ENCODE peak calls at places on chromosomes 2 and 18, in five cellular contexts. X is GM12878, F is HL-60, B is SK-N-SH, N is K562. C is an unnamed sample.

GRCh38 chr18:6557052-6557451 is 142.3 kb upstream of the L3MBTL4 start:
- DNase-seq in X (no peak), F (no peak), B (peak; percentile 78), N (no peak), C (no peak)

GRCh38 chr2:221372156-221372870 is 199.8 kb downstream of the EPHA4 start:
- DNase-seq in X (no peak), F (no peak), B (no peak), N (no peak), C (peak; percentile 9)

GRCh38 chr2:181957668-181958067 is 28.0 kb upstream of the PPP1R1C start:
- DNase-seq in X (no peak), F (no peak), B (no peak), N (no peak), C (no peak)

GRCh38 chr2:63661076-63661475 is 72.3 kb downstream of the MDH1 start:
- DNase-seq in X (no peak), F (no peak), B (no peak), N (no peak), C (no peak)

GRCh38 chr18:2337552-2338141 is 233.7 kb downstream of the METTL4 start:
- DNase-seq in X (no peak), F (peak; percentile 6), B (peak; percentile 26), N (peak; percentile 37), C (no peak)

GRCh38 chr2:189234991-189235390 is 55.4 kb upstream of the COL5A2 start:
- DNase-seq in X (no peak), F (no peak), B (no peak), N (no peak), C (no peak)

GRCh38 chr2:161746891-161747535 is 122.8 kb downstream of the SLC4A10 start:
- DNase-seq in X (no peak), F (no peak), B (no peak), N (no peak), C (no peak)

GRCh38 chr2:62334440-62335058 is 138.6 kb downstream of the B3GNT2 start:
- DNase-seq in X (peak; percentile 66), F (no peak), B (no peak), N (no peak), C (no peak)

GRCh38 chr2:16105664-16106281 is 165.4 kb downstream of the MYCN start:
- DNase-seq in X (no peak), F (no peak), B (no peak), N (no peak), C (peak; percentile 83)

GRCh38 chr2:234278556-234279286 is 218.2 kb downstream of the ARL4C start:
- DNase-seq in X (no peak), F (no peak), B (no peak), N (no peak), C (no peak)

DNA sequence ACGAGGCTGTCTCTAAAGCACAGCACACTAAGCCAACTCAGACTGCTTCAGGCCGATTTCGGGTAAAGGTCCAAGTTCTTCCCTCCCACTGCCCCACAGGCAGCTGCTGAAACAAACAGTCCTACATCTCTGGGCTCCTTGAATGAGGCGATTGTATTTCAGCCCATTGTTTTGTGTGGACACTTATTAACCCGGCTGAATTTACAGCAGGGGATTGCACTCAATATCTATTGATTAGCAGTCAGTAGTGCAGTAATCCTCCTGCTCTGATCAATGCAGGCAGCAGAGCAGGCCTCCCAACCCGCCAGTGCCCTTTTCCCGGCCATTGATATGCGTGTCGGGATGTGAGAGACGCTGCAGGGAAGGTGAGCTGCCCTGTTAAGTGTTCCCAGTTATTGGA is 330.1 kb downstream of the CMPK2 start:
- DNase-seq in X (no peak), F (no peak), B (no peak), N (no peak), C (no peak)
- TF ChIP-seq GABPA in X (no peak), F (no peak), B (no peak), N (no peak), C (no peak)

GRCh38 chr2:18430996-18431748 is 129.3 kb downstream of the RDH14 start:
- DNase-seq in X (no peak), F (no peak), B (no peak), N (no peak), C (no peak)

GRCh38 chr2:18436408-18437077 is 123.9 kb downstream of the RDH14 start:
- DNase-seq in X (no peak), F (no peak), B (no peak), N (no peak), C (no peak)

GRCh38 chr2:18435425-18436037 is 124.9 kb downstream of the RDH14 start:
- DNase-seq in X (no peak), F (no peak), B (peak; percentile 21), N (no peak), C (peak; percentile 53)

GRCh38 chr2:18433872-18434271 is 126.6 kb downstream of the RDH14 start:
- DNase-seq in X (no peak), F (no peak), B (no peak), N (no peak), C (no peak)

GRCh38 chr2:18432999-18433398 is 127.5 kb downstream of the RDH14 start:
- DNase-seq in X (no peak), F (no peak), B (no peak), N (no peak), C (no peak)
- TF ChIP-seq GABPA in X (no peak), F (no peak), B (no peak), N (no peak), C (no peak)

DNA sequence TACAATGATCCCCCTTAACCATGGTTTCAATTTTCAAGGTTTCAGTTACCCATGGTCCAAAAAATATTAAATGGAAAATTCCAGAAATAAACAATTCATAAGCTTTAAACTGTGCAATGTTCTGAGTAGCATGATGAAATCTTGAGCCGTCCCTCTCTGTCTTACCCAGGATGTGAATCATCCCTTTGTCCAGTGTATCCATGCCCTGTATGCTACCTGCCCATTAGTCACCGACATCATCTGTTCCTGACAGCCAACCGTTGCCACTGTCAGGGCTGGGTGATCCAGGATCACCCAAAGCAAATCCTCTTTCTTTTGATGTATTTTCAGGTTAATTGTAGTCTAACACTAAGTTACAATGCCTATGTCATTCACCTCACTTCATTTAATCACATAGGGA is 15.7 kb upstream of the OLA1 start:
- DNase-seq in X (no peak), F (no peak), B (no peak), N (no peak), C (no peak)
- TF ChIP-seq GABPA in X (no peak), F (no peak), B (no peak), N (no peak), C (no peak)

DNA sequence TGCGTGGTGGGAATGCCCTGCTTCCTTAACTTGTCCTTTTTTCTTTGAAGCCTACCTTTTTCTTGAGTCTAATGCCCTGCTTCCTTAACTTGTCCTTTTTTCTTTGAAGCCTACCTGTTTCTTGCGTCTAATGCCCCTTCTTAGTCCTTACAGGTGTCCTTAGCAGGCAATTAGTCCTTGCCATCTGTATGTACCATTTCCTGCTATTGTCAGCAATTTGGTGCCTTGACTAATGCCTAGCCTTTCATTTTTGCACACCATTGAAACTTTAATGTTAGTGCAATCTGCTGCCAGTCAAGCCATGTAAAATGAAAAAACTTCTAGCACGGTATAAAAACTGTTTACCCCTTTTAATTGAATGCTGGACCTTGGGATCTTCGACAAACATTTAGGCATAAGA is 4.3 kb downstream of the KDM3A start:
- DNase-seq in X (no peak), F (no peak), B (no peak), N (no peak), C (no peak)
- TF ChIP-seq GABPA in X (no peak), F (no peak), B (no peak), N (no peak), C (no peak)

GRCh38 chr2:39772086-39772811 is 6.8 kb downstream of the THUMPD2 start:
- DNase-seq in X (no peak), F (no peak), B (no peak), N (no peak), C (no peak)
- TF ChIP-seq GABPA in X (no peak), F (no peak), B (no peak), N (no peak), C (no peak)